ENCODE peak calls at places on chromosomes 12 and 14, in six cellular contexts. P is mucosa of gallbladder; S is naive thymus-derived CD8-positive, alpha-beta T cell; O is AG04450; V is stimulated activated CD8-positive, alpha-beta memory T cell treated with anti-CD3 and anti-CD28 coated beads, Interleukin-4, amount 100 ng/mL, for 1 hour; E is fibroblast of mammary gland. F is an unnamed sample.

GRCh38 chr12:43914923-43915468 is 79.1 kb downstream of the TMEM117 start:
- DNase-seq in P (no peak), S (no peak), O (no peak), V (no peak), E (no peak), F (no peak)

GRCh38 chr12:78224154-78224553 is 393.5 kb downstream of the NAV3 start:
- DNase-seq in P (no peak), S (no peak), O (no peak), V (no peak), E (no peak), F (no peak)

GRCh38 chr14:22994762-22995275 is 12.5 kb upstream of the AJUBA start:
- DNase-seq in P (no peak), S (peak), O (no peak), V (no peak), E (peak), F (peak)

GRCh38 chr12:111570090-111570961 is 28.8 kb downstream of the ATXN2 start:
- DNase-seq in P (no peak), S (no peak), O (peak), V (no peak), E (peak), F (peak)

GRCh38 chr14:92863281-92863680 is 59.7 kb upstream of the CHGA start:
- DNase-seq in P (no peak), S (no peak), O (no peak), V (no peak), E (no peak), F (peak)

GRCh38 chr12:19451196-19451595 is 11.9 kb downstream of the AEBP2 start:
- DNase-seq in P (no peak), S (no peak), O (no peak), V (no peak), E (no peak), F (no peak)

GRCh38 chr12:70190252-70191010 is 52.8 kb upstream of the CNOT2 start:
- DNase-seq in P (no peak), S (no peak), O (no peak), V (no peak), E (peak), F (peak)

GRCh38 chr12:122185494-122186082 is 2.7 kb downstream of the LRRC43 start:
- DNase-seq in P (no peak), S (no peak), O (no peak), V (no peak), E (no peak), F (no peak)

GRCh38 chr12:90611048-90611447 is 343.9 kb downstream of the CCER1 start:
- DNase-seq in P (no peak), S (no peak), O (no peak), V (no peak), E (no peak), F (no peak)

GRCh38 chr14:90398315-90398811 is 1.5 kb downstream of the CALM1 start:
- DNase-seq in P (peak), S (peak), O (no peak), V (peak), E (no peak), F (peak)

GRCh38 chr12:80099259-80099658 is at the start of gene OTOGL:
- DNase-seq in P (no peak), S (no peak), O (no peak), V (no peak), E (no peak), F (no peak)

GRCh38 chr14:101048766-101049165 is 145.2 kb upstream of the RTL1 start:
- DNase-seq in P (no peak), S (no peak), O (no peak), V (no peak), E (no peak), F (no peak)

GRCh38 chr14:70808023-70808401 is 1.3 kb downstream of the MAP3K9 start:
- DNase-seq in P (peak), S (peak), O (no peak), V (no peak), E (no peak), F (peak)

GRCh38 chr12:99959549-99960170 is 25.1 kb downstream of the ANKS1B start:
- DNase-seq in P (no peak), S (no peak), O (no peak), V (no peak), E (peak), F (peak)

GRCh38 chr14:25011095-25011494 is 38.9 kb downstream of the STXBP6 start:
- DNase-seq in P (no peak), S (no peak), O (no peak), V (no peak), E (no peak), F (peak)

GRCh38 chr14:88168498-88169165 is 154.4 kb downstream of the KCNK10 start:
- DNase-seq in P (peak), S (peak), O (no peak), V (peak), E (peak), F (peak)

GRCh38 chr14:38994721-38995120 is 108.3 kb downstream of the SEC23A start:
- DNase-seq in P (no peak), S (no peak), O (no peak), V (no peak), E (no peak), F (no peak)

GRCh38 chr14:52272375-52272774 is 4.9 kb downstream of the PTGDR start:
- DNase-seq in P (peak), S (peak), O (no peak), V (no peak), E (peak), F (peak)

GRCh38 chr14:42013560-42013959 is 406.9 kb downstream of the LRFN5 start:
- DNase-seq in P (no peak), S (no peak), O (no peak), V (no peak), E (no peak), F (no peak)

GRCh38 chr12:102120886-102121285 is 903 bp downstream of the PARPBP start:
- DNase-seq in P (no peak), S (no peak), O (no peak), V (no peak), E (peak), F (peak)

GRCh38 chr12:124412646-124413015 is 117.7 kb downstream of the RFLNA start:
- DNase-seq in P (no peak), S (no peak), O (no peak), V (no peak), E (peak), F (no peak)

GRCh38 chr12:119695034-119695433 is 27.1 kb downstream of the PRKAB1 start:
- DNase-seq in P (no peak), S (no peak), O (no peak), V (no peak), E (no peak), F (peak)

GRCh38 chr14:101588990-101589389 is 27.7 kb downstream of the DIO3 start:
- DNase-seq in P (no peak), S (no peak), O (no peak), V (no peak), E (no peak), F (no peak)

GRCh38 chr12:19507823-19508222 is 68.5 kb downstream of the AEBP2 start:
- DNase-seq in P (no peak), S (no peak), O (no peak), V (no peak), E (peak), F (no peak)

GRCh38 chr14:73235531-73236155 is 1.7 kb upstream of the PAPLN start:
- DNase-seq in P (no peak), S (no peak), O (no peak), V (no peak), E (peak), F (no peak)

GRCh38 chr12:13374783-13375182 is 178.3 kb downstream of the EMP1 start:
- DNase-seq in P (no peak), S (no peak), O (no peak), V (no peak), E (no peak), F (no peak)

GRCh38 chr12:53670308-53670707 is 5.6 kb downstream of the ATP5MC2 start:
- DNase-seq in P (no peak), S (no peak), O (no peak), V (no peak), E (no peak), F (no peak)

GRCh38 chr12:101480849-101481248 is 5.7 kb downstream of the SPIC start:
- DNase-seq in P (no peak), S (no peak), O (no peak), V (no peak), E (no peak), F (no peak)

GRCh38 chr14:37834275-37834674 is 238.8 kb downstream of the TTC6 start:
- DNase-seq in P (no peak), S (no peak), O (no peak), V (no peak), E (no peak), F (no peak)

GRCh38 chr12:128861226-128862016 is 8.1 kb downstream of the GLT1D1 start:
- DNase-seq in P (no peak), S (no peak), O (no peak), V (no peak), E (no peak), F (no peak)

GRCh38 chr12:25692115-25693035 is 139.3 kb upstream of the LMNTD1 start:
- DNase-seq in P (peak), S (no peak), O (no peak), V (no peak), E (peak), F (no peak)

GRCh38 chr14:64465856-64466554 is 706 bp downstream of the AKAP5 start:
- DNase-seq in P (peak), S (peak), O (peak), V (no peak), E (peak), F (peak)

GRCh38 chr14:74804219-74804825 is 41.2 kb downstream of the YLPM1 start:
- DNase-seq in P (no peak), S (peak), O (peak), V (no peak), E (peak), F (peak)

GRCh38 chr12:104433061-104433460 is 23.7 kb upstream of the CHST11 start:
- DNase-seq in P (no peak), S (no peak), O (no peak), V (no peak), E (no peak), F (no peak)

GRCh38 chr12:7017870-7018349 is 366 bp downstream of the LPCAT3 start:
- DNase-seq in P (no peak), S (no peak), O (no peak), V (no peak), E (no peak), F (peak)

GRCh38 chr14:68928770-68929550 is 50.1 kb downstream of the ACTN1 start:
- DNase-seq in P (no peak), S (no peak), O (no peak), V (no peak), E (no peak), F (no peak)

GRCh38 chr12:49059385-49060232 is 985 bp downstream of the KMT2D start:
- DNase-seq in P (no peak), S (no peak), O (no peak), V (no peak), E (no peak), F (peak)

GRCh38 chr14:106083082-106083481 is 556.7 kb downstream of the TMEM121 start:
- DNase-seq in P (no peak), S (no peak), O (no peak), V (no peak), E (no peak), F (peak)

GRCh38 chr14:39469094-39469710 is 37.0 kb upstream of the FBXO33 start:
- DNase-seq in P (no peak), S (peak), O (no peak), V (no peak), E (peak), F (no peak)

F was measured in epithelial cell of esophagus.